ENCODE peak calls at places on chromosomes 5 and 9, in four cellular contexts. One of them, this sample, is unnamed.

GRCh38 chr5:148808864-148809642 is 17.4 kb upstream of the ADRB2 start:
- DNase-seq in HCT116: no peak
- DNase-seq in ovary: no peak
- DNase-seq in AG09309: no peak
- DNase-seq in this sample: peak

GRCh38 chr5:180215738-180216630 is 7.0 kb upstream of the RASGEF1C start:
- DNase-seq in ovary: no peak
- DNase-seq in HCT116: no peak
- DNase-seq in AG09309: no peak
- DNase-seq in this sample: no peak

GRCh38 chr5:158590936-158591863 is 508.5 kb downstream of the EBF1 start:
- DNase-seq in AG09309: no peak
- DNase-seq in ovary: peak
- DNase-seq in HCT116: no peak
- DNase-seq in this sample: peak

GRCh38 chr5:33315170-33315569 is 125.6 kb upstream of the TARS1 start:
- DNase-seq in AG09309: no peak
- DNase-seq in ovary: no peak
- DNase-seq in HCT116: no peak
- DNase-seq in this sample: no peak

GRCh38 chr5:37786855-37787254 is 53.0 kb downstream of the GDNF start:
- DNase-seq in ovary: no peak
- DNase-seq in AG09309: peak
- DNase-seq in HCT116: no peak
- DNase-seq in this sample: no peak

GRCh38 chr5:91277840-91278239 is 105.3 kb downstream of the ARRDC3 start:
- DNase-seq in HCT116: peak
- DNase-seq in ovary: no peak
- DNase-seq in AG09309: no peak
- DNase-seq in this sample: no peak

GRCh38 chr9:119556129-119556875 is 187.1 kb upstream of the BRINP1 start:
- DNase-seq in ovary: peak
- DNase-seq in HCT116: no peak
- DNase-seq in AG09309: peak
- DNase-seq in this sample: peak

GRCh38 chr5:152072076-152072475 is 147.4 kb upstream of the GLRA1 start:
- DNase-seq in HCT116: no peak
- DNase-seq in ovary: no peak
- DNase-seq in AG09309: no peak
- DNase-seq in this sample: no peak

GRCh38 chr5:122077451-122078115 is 476 bp downstream of the LOX start:
- DNase-seq in HCT116: no peak
- DNase-seq in ovary: peak
- DNase-seq in AG09309: no peak
- DNase-seq in this sample: peak

GRCh38 chr5:1057485-1057825 is 48.9 kb downstream of the NKD2 start:
- DNase-seq in ovary: no peak
- DNase-seq in HCT116: no peak
- DNase-seq in AG09309: no peak
- DNase-seq in this sample: no peak

GRCh38 chr9:121395558-121395957 is 25.5 kb upstream of the STOM start:
- DNase-seq in AG09309: no peak
- DNase-seq in HCT116: no peak
- DNase-seq in ovary: no peak
- DNase-seq in this sample: no peak

GRCh38 chr5:36667826-36668225 is 61.4 kb downstream of the SLC1A3 start:
- DNase-seq in AG09309: no peak
- DNase-seq in HCT116: no peak
- DNase-seq in ovary: no peak
- DNase-seq in this sample: peak

GRCh38 chr9:134063088-134063875 is 4.5 kb downstream of the BRD3 start:
- DNase-seq in HCT116: no peak
- DNase-seq in AG09309: no peak
- DNase-seq in ovary: no peak
- DNase-seq in this sample: peak

GRCh38 chr5:146188358-146188757 is 5.9 kb upstream of the LARS1 start:
- DNase-seq in HCT116: no peak
- DNase-seq in ovary: no peak
- DNase-seq in AG09309: peak
- DNase-seq in this sample: no peak

GRCh38 chr5:64201986-64202385 is 36.3 kb downstream of the RNF180 start:
- DNase-seq in HCT116: no peak
- DNase-seq in AG09309: no peak
- DNase-seq in ovary: no peak
- DNase-seq in this sample: no peak

GRCh38 chr9:33623658-33624586 is 99.9 kb downstream of the ANKRD18B start:
- DNase-seq in HCT116: peak
- DNase-seq in AG09309: peak
- DNase-seq in ovary: peak
- DNase-seq in this sample: peak

GRCh38 chr9:116149844-116150243 is 3.7 kb upstream of the PAPPA start:
- DNase-seq in AG09309: no peak
- DNase-seq in HCT116: peak
- DNase-seq in ovary: no peak
- DNase-seq in this sample: peak

GRCh38 chr9:124298646-124299235 is 41.0 kb downstream of the NEK6 start:
- DNase-seq in ovary: no peak
- DNase-seq in AG09309: no peak
- DNase-seq in HCT116: no peak
- DNase-seq in this sample: peak

GRCh38 chr9:92609142-92609500 is 60.8 kb downstream of the IPPK start:
- DNase-seq in ovary: no peak
- DNase-seq in AG09309: no peak
- DNase-seq in HCT116: no peak
- DNase-seq in this sample: no peak

GRCh38 chr5:154860123-154860522 is 1.7 kb downstream of the CNOT8 start:
- DNase-seq in ovary: peak
- DNase-seq in AG09309: peak
- DNase-seq in HCT116: no peak
- DNase-seq in this sample: no peak

GRCh38 chr5:145830594-145830993 is 4.5 kb downstream of the PRELID2 start:
- DNase-seq in AG09309: peak
- DNase-seq in ovary: no peak
- DNase-seq in HCT116: no peak
- DNase-seq in this sample: no peak

GRCh38 chr9:90770927-90771326 is 30.7 kb upstream of the SYK start:
- DNase-seq in AG09309: no peak
- DNase-seq in HCT116: no peak
- DNase-seq in ovary: no peak
- DNase-seq in this sample: no peak

GRCh38 chr5:147966829-147967228 is 60.5 kb upstream of the C5orf46 start:
- DNase-seq in HCT116: no peak
- DNase-seq in ovary: no peak
- DNase-seq in AG09309: no peak
- DNase-seq in this sample: no peak

GRCh38 chr9:94867842-94868312 is 141.4 kb downstream of the AOPEP start:
- DNase-seq in AG09309: peak
- DNase-seq in HCT116: no peak
- DNase-seq in ovary: no peak
- DNase-seq in this sample: no peak

GRCh38 chr5:93058309-93058708 is 522.7 kb downstream of the NR2F1-AS1 start:
- DNase-seq in HCT116: no peak
- DNase-seq in AG09309: peak
- DNase-seq in ovary: no peak
- DNase-seq in this sample: no peak

GRCh38 chr9:36935768-36936497 is 98.1 kb downstream of the PAX5 start:
- DNase-seq in HCT116: no peak
- DNase-seq in AG09309: no peak
- DNase-seq in ovary: no peak
- DNase-seq in this sample: no peak

GRCh38 chr5:96692436-96692835 is 30.3 kb downstream of the CAST start:
- DNase-seq in HCT116: no peak
- DNase-seq in AG09309: peak
- DNase-seq in ovary: no peak
- DNase-seq in this sample: no peak

GRCh38 chr9:63816742-63817621 is 1468.0 kb downstream of the FOXD4L5 start:
- DNase-seq in ovary: peak
- DNase-seq in AG09309: peak
- DNase-seq in HCT116: no peak
- DNase-seq in this sample: peak

GRCh38 chr5:102629827-102630605 is 125.1 kb upstream of the PAM start:
- DNase-seq in HCT116: no peak
- DNase-seq in ovary: no peak
- DNase-seq in AG09309: no peak
- DNase-seq in this sample: no peak

GRCh38 chr9:90921104-90921503 is 119.5 kb downstream of the SYK start:
- DNase-seq in AG09309: no peak
- DNase-seq in HCT116: no peak
- DNase-seq in ovary: no peak
- DNase-seq in this sample: no peak

GRCh38 chr9:127213859-127214258 is 50.7 kb upstream of the GARNL3 start:
- DNase-seq in HCT116: no peak
- DNase-seq in ovary: no peak
- DNase-seq in AG09309: no peak
- DNase-seq in this sample: no peak

GRCh38 chr9:112554516-112554915 is 67.9 kb downstream of the KIAA1958 start:
- DNase-seq in ovary: no peak
- DNase-seq in HCT116: no peak
- DNase-seq in AG09309: no peak
- DNase-seq in this sample: no peak

GRCh38 chr5:98570661-98571181 is 202.7 kb upstream of the RGMB start:
- DNase-seq in ovary: no peak
- DNase-seq in HCT116: no peak
- DNase-seq in AG09309: no peak
- DNase-seq in this sample: no peak

GRCh38 chr9:83431470-83432060 is 106.6 kb downstream of the FRMD3 start:
- DNase-seq in ovary: no peak
- DNase-seq in HCT116: no peak
- DNase-seq in AG09309: no peak
- DNase-seq in this sample: no peak

GRCh38 chr5:59840200-59840601 is 53.3 kb downstream of the PDE4D start:
- DNase-seq in ovary: no peak
- DNase-seq in AG09309: no peak
- DNase-seq in HCT116: no peak
- DNase-seq in this sample: peak

GRCh38 chr5:87340716-87341115 is 72.0 kb downstream of the CCNH start:
- DNase-seq in HCT116: no peak
- DNase-seq in ovary: no peak
- DNase-seq in AG09309: no peak
- DNase-seq in this sample: no peak
- H3K4me3 ChIP-seq in HCT116: no peak
- H3K4me3 ChIP-seq in ovary: no peak
- H3K4me3 ChIP-seq in AG09309: no peak
- H3K4me3 ChIP-seq in this sample: no peak

GRCh38 chr5:133472829-133473228 is 139.5 kb downstream of the FSTL4 start:
- DNase-seq in AG09309: no peak
- DNase-seq in ovary: no peak
- DNase-seq in HCT116: no peak
- DNase-seq in this sample: no peak
- H3K4me3 ChIP-seq in AG09309: no peak
- H3K4me3 ChIP-seq in ovary: no peak
- H3K4me3 ChIP-seq in HCT116: no peak
- H3K4me3 ChIP-seq in this sample: no peak

GRCh38 chr9:86535406-86535915 is 181.3 kb upstream of the TUT7 start:
- DNase-seq in ovary: no peak
- DNase-seq in HCT116: no peak
- DNase-seq in AG09309: no peak
- DNase-seq in this sample: no peak
- H3K4me3 ChIP-seq in ovary: no peak
- H3K4me3 ChIP-seq in HCT116: no peak
- H3K4me3 ChIP-seq in AG09309: no peak
- H3K4me3 ChIP-seq in this sample: no peak

DNA sequence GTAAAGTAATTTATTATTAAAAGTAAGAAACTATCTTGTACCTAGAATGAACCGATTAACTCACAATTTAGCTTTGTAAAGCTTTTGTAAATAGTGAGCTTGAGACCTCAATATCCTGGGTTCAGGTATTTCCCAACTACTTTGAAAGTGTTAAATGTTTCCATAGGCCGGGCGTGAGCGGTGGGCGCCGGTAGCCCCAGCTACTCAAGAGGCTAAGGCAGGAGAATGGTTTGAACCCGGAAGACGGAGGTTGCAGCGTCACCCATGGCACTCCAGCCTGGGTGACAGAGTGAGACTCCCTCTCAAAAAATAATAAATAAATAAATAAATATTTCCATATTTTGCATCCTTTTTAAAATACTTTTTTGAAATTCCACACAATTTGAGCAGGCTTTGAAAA is 1.5 kb upstream of the ANKH start:
- DNase-seq in ovary: no peak
- DNase-seq in HCT116: no peak
- DNase-seq in AG09309: no peak
- DNase-seq in this sample: no peak
- H3K4me3 ChIP-seq in ovary: no peak
- H3K4me3 ChIP-seq in HCT116: no peak
- H3K4me3 ChIP-seq in AG09309: no peak
- H3K4me3 ChIP-seq in this sample: no peak

GRCh38 chr9:12815895-12816294 is 41.1 kb downstream of the LURAP1L start:
- DNase-seq in ovary: no peak
- DNase-seq in AG09309: no peak
- DNase-seq in HCT116: no peak
- DNase-seq in this sample: no peak

GRCh38 chr9:12816656-12817101 is 41.9 kb downstream of the LURAP1L start:
- DNase-seq in AG09309: no peak
- DNase-seq in HCT116: no peak
- DNase-seq in ovary: no peak
- DNase-seq in this sample: no peak

GRCh38 chr9:12813960-12814876 is 39.4 kb downstream of the LURAP1L start:
- DNase-seq in ovary: peak
- DNase-seq in HCT116: peak
- DNase-seq in AG09309: peak
- DNase-seq in this sample: peak

GRCh38 chr9:12813533-12813932 is 38.7 kb downstream of the LURAP1L start:
- DNase-seq in HCT116: no peak
- DNase-seq in ovary: no peak
- DNase-seq in AG09309: no peak
- DNase-seq in this sample: no peak

GRCh38 chr9:12814877-12815237 is 40.0 kb downstream of the LURAP1L start:
- DNase-seq in AG09309: no peak
- DNase-seq in ovary: no peak
- DNase-seq in HCT116: no peak
- DNase-seq in this sample: no peak
- H3K4me3 ChIP-seq in AG09309: no peak
- H3K4me3 ChIP-seq in ovary: no peak
- H3K4me3 ChIP-seq in HCT116: no peak
- H3K4me3 ChIP-seq in this sample: no peak

GRCh38 chr5:29042152-29042551 is 2003.8 kb upstream of the CDH9 start:
- DNase-seq in AG09309: no peak
- DNase-seq in ovary: no peak
- DNase-seq in HCT116: no peak
- DNase-seq in this sample: no peak
- H3K4me3 ChIP-seq in AG09309: no peak
- H3K4me3 ChIP-seq in ovary: no peak
- H3K4me3 ChIP-seq in HCT116: no peak
- H3K4me3 ChIP-seq in this sample: no peak